ENCODE peak calls at places on chromosomes 7 and 10, in four cellular contexts. I is HCT116, D is K562, G is HepG2. Z is an unnamed sample.

GRCh38 chr10:116371737-116372136 is 47.5 kb downstream of the CCDC172 start:
- DNase-seq in I (no peak), D (no peak), G (no peak), Z (no peak)

GRCh38 chr7:99806839-99807478 is 20.9 kb upstream of the CYP3A43 start:
- DNase-seq in I (no peak), D (peak), G (no peak), Z (no peak)

GRCh38 chr7:18521945-18522566 is 26.5 kb downstream of the HDAC9 start:
- DNase-seq in I (no peak), D (no peak), G (no peak), Z (no peak)

GRCh38 chr10:89332718-89333281 is 5.0 kb downstream of the IFIT3 start:
- DNase-seq in I (no peak), D (no peak), G (no peak), Z (no peak)

GRCh38 chr7:33932221-33932620 is 26.9 kb downstream of the BMPER start:
- DNase-seq in I (no peak), D (no peak), G (no peak), Z (no peak)

GRCh38 chr7:108570146-108570755 is 577 bp downstream of the DNAJB9 start:
- DNase-seq in I (peak), D (peak), G (peak), Z (no peak)

GRCh38 chr7:749121-749520 is 22.0 kb upstream of the PRKAR1B start:
- DNase-seq in I (no peak), D (no peak), G (no peak), Z (no peak)

GRCh38 chr10:63462442-63462841 is 3.3 kb downstream of the JMJD1C start:
- DNase-seq in I (no peak), D (no peak), G (no peak), Z (no peak)

GRCh38 chr7:45703911-45704682 is 129.9 kb downstream of the ADCY1 start:
- DNase-seq in I (no peak), D (no peak), G (no peak), Z (no peak)

GRCh38 chr7:70356324-70356797 is 758.1 kb downstream of the AUTS2 start:
- DNase-seq in I (no peak), D (no peak), G (no peak), Z (no peak)

GRCh38 chr10:1737222-1738061 is at the start of gene ADARB2:
- DNase-seq in I (no peak), D (no peak), G (no peak), Z (no peak)

GRCh38 chr7:20351901-20352300 is 21.2 kb downstream of the ITGB8 start:
- DNase-seq in I (no peak), D (no peak), G (no peak), Z (no peak)

GRCh38 chr10:113006656-113007342 is 56.8 kb downstream of the TCF7L2 start:
- DNase-seq in I (no peak), D (no peak), G (no peak), Z (no peak)

GRCh38 chr10:92695679-92696605 is 6.2 kb downstream of the HHEX start:
- DNase-seq in I (no peak), D (peak), G (no peak), Z (no peak)

GRCh38 chr7:100209493-100209892 is 10.3 kb upstream of the PVRIG start:
- DNase-seq in I (no peak), D (peak), G (no peak), Z (no peak)

GRCh38 chr7:93148135-93148534 is at the start of gene SAMD9L:
- DNase-seq in I (no peak), D (no peak), G (no peak), Z (no peak)

GRCh38 chr7:92633211-92633906 is 43.2 kb upstream of the FAM133B start:
- DNase-seq in I (peak), D (peak), G (peak), Z (peak)

GRCh38 chr10:110501142-110501937 is 3.6 kb downstream of the DUSP5 start:
- DNase-seq in I (peak), D (peak), G (peak), Z (peak)

GRCh38 chr10:21309427-21309826 is 216.1 kb downstream of the SKIDA1 start:
- DNase-seq in I (no peak), D (no peak), G (no peak), Z (no peak)

GRCh38 chr7:70392282-70392681 is 739.7 kb upstream of the GALNT17 start:
- DNase-seq in I (no peak), D (no peak), G (no peak), Z (no peak)

GRCh38 chr7:144063710-144064109 is 5.9 kb upstream of the OR2A25 start:
- DNase-seq in I (peak), D (peak), G (no peak), Z (no peak)

GRCh38 chr7:44971991-44972441 is 6.8 kb downstream of the MYO1G start:
- DNase-seq in I (no peak), D (no peak), G (peak), Z (no peak)

GRCh38 chr7:128704909-128705308 is 32.8 kb downstream of the GARIN1A start:
- DNase-seq in I (no peak), D (no peak), G (no peak), Z (no peak)

GRCh38 chr10:49408437-49409306 is 12.8 kb upstream of the DRGX start:
- DNase-seq in I (peak), D (peak), G (peak), Z (no peak)

DNA sequence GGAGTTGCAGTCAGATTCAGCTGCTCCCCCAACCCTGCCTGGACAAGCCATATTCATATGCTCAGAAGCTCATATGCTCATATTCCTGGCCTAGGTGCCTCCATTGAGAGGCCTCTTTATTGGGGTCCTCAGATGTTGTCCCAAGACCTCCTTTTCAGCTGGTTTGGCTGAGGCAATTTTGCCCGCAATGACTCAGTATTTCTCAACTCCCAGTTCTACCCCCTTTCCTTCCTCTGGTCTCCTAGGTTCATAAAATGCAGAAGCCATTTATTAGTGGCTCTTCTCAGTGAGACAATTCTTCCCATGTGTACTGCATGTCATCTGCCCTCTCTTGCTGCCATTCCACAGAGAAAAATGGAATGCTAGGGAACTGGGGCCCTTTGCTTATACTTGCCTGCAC is 110.7 kb downstream of the INHBA start:
- DNase-seq in I (no peak), D (no peak), G (no peak), Z (no peak)
- TF ChIP-seq TCF7L2 in I (no peak), D (no peak), G (no peak), Z (no peak)

GRCh38 chr10:23826399-23826798 is 382.5 kb upstream of the KIAA1217 start:
- DNase-seq in I (no peak), D (no peak), G (peak), Z (no peak)
- TF ChIP-seq TCF7L2 in I (no peak), D (no peak), G (no peak), Z (no peak)

GRCh38 chr10:9895981-9896380 is 1121.7 kb upstream of the CELF2 start:
- DNase-seq in I (no peak), D (no peak), G (no peak), Z (no peak)

GRCh38 chr10:9895406-9895805 is 1122.3 kb upstream of the CELF2 start:
- DNase-seq in I (no peak), D (no peak), G (no peak), Z (no peak)

DNA sequence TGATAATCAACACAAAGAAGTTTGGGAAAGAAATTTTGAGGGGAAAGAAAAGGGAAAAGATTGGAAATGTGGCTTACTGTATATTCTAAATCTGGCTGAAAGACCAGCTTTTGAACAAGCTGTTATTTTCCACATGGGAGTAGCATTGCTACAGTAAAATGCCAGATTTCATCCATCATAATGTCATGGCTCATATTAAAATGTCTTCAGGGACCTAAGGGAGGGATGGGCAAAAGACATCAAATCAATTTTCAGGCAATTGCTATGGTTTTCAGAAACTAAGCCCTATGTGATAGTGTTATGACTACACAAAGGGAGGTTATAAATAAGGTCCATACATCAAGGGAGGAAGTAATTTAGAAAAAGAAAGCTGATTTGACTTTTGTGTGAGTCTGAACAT is 1116.9 kb upstream of the CELF2 start:
- DNase-seq in I (no peak), D (no peak), G (no peak), Z (no peak)
- TF ChIP-seq TCF7L2 in I (no peak), D (no peak), G (no peak), Z (no peak)

GRCh38 chr10:6014241-6014761 is 37.0 kb upstream of the IL15RA start:
- DNase-seq in I (peak), D (peak), G (peak), Z (peak)

GRCh38 chr10:6011558-6011957 is 34.2 kb upstream of the IL15RA start:
- DNase-seq in I (no peak), D (no peak), G (no peak), Z (no peak)

GRCh38 chr10:6010569-6010968 is 33.2 kb upstream of the IL15RA start:
- DNase-seq in I (no peak), D (no peak), G (no peak), Z (no peak)

GRCh38 chr10:6012506-6012905 is 35.2 kb upstream of the IL15RA start:
- DNase-seq in I (no peak), D (no peak), G (no peak), Z (no peak)

GRCh38 chr10:6013413-6014192 is 36.3 kb upstream of the IL15RA start:
- DNase-seq in I (no peak), D (no peak), G (no peak), Z (no peak)
- TF ChIP-seq TCF7L2 in I (no peak), D (no peak), G (no peak), Z (no peak)

DNA sequence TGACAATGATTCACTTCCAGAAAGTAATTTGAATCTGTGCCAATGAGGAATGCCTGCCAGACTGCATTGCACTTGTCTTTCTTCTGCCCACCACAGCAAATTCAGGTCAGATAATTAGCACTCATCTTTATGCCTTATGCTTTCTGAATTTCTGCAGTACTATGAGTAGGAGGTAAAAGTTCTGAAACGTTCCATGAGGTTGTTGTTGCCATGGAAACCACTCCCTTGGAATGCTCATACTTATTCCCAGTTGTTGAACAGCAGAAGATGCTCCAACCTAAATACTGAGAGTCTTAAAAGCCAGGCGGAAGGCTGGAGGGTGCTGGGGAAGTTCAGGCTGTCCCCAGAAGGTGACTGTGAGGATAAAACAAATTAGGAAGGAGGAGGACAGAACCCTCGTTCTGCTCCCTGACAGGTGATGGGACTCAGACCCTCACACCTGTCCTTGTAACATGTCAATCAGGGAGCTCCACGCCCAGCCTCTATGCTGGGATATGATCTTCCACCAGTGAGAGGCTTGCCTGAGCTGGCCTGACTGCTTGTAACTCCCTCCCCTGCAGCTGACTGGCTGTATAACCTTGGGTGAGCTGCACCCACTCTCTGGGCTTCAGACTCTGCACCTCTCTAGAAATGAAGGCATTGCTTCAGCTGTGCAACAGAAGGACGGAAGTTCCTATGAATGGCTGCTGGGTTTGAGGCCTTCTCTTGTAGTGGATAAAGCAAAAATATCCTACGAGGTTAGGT is 554.3 kb upstream of the MGMT start:
- DNase-seq in I (no peak), D (no peak), G (no peak), Z (no peak)
- TF ChIP-seq TCF7L2 in I (no peak), D (no peak), G (no peak), Z (no peak)

GRCh38 chr10:15370212-15370740 is 813 bp downstream of the FAM171A1 start:
- DNase-seq in I (no peak), D (peak), G (no peak), Z (no peak)

GRCh38 chr10:15368456-15368855 is 2.6 kb downstream of the FAM171A1 start:
- DNase-seq in I (no peak), D (no peak), G (no peak), Z (no peak)

GRCh38 chr10:15370741-15371701 is at the start of gene FAM171A1:
- DNase-seq in I (no peak), D (peak), G (no peak), Z (no peak)

GRCh38 chr10:15367296-15367830 is 3.7 kb downstream of the FAM171A1 start:
- DNase-seq in I (no peak), D (no peak), G (peak), Z (no peak)

DNA sequence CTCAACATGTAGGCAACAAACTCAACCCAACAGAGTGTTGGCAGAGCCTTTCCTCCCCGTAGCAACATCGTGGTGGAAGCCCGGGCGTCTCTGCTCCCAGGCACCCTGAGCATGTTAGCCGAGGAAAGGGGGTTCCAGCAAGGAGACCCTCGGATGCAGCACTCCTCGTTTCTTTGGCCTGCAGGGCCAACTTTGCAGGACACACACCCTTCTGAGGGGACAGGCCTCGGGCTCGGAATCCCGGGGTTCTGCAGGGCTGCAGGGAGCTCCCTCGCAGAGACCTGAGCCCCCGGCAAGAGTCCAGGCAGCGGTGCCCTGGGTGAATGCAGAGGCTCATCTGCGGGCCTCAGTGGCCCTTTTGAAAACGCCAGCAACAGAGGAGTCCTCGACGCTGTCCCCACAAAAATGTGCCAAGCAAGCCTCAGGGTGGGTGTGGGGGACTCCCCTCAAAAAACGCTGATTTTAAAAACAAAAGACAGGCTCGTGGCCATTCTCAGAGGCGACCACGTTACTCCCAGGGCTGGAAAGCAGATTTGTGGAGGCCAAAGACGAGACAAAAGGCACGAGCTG is 1.4 kb downstream of the FAM171A1 start:
- DNase-seq in I (no peak), D (no peak), G (no peak), Z (no peak)
- TF ChIP-seq TCF7L2 in I (no peak), D (no peak), G (no peak), Z (no peak)

DNA sequence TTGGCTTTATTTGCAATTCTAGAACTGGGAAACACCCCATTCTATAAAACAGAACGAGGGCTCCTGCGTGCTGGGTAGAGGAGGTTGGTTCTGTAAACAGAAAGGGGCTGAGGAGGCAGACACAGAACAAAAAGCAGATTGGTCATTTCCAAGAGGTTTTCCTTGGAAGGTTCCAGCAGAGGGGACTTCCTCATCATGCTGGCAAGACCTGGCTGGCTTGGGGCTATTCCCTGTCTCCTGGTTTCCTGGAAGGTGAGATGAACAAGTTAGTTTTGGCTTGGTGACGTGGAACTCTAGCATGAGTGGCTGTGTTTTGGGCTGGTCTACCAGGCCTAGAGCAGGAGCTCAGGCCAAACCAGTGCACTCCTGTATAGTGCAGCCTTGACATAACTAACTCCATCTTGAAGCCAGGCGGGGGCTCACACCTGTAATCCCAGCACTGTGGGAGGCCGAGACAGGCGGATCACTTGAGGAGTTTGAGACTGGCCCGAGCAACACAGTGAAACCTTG is 26.1 kb upstream of the DNAJB6 start:
- DNase-seq in I (no peak), D (no peak), G (no peak), Z (no peak)
- TF ChIP-seq TCF7L2 in I (no peak), D (no peak), G (no peak), Z (no peak)

DNA sequence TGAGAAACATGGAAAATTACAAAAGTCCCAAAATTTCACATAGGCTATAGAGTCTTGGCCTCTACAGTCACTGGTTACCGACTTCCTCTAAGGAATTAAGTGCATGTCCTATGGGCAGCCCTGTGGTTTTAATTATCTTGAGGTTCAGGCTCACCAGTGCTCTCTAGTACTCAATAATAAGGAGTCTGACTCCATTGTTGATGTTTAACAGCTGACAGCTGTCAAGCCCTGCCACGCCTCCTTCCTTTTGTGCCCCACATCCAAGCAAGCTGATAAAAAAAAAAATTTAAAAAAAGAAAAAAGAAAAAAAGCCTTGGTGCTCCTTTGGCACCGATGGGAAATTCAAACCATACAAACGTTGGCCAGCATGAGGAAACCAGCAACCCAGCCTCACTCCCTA is 70.7 kb upstream of the CCDC71L start:
- DNase-seq in I (no peak), D (no peak), G (no peak), Z (no peak)
- TF ChIP-seq TCF7L2 in I (no peak), D (no peak), G (no peak), Z (no peak)

DNA sequence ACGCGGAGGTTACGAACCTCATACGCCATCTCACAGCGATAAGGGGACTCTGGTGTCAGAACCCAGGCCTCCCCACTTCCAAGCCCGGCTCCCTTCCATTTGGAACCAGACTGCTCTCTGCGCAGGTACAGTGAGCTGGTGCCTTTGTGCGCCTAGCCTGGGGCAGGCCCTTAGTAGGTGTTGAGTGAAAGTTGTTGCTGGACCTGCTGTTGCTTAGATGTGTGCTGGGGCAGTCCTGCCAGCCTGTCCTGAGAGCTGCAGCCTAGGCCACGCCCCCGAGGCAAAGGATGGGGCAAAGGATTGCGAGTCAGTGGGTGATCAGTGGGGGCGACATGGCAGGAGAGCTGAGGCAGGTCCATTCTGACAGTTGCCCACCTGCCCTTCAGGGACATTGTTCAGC is 72.5 kb upstream of the BTBD16 start:
- DNase-seq in I (no peak), D (no peak), G (no peak), Z (no peak)
- TF ChIP-seq TCF7L2 in I (no peak), D (no peak), G (no peak), Z (no peak)

Z was measured in Panc1.